ENCODE peak calls at places on chromosomes 11 and 22, in six cellular contexts. One of them, this sample, is unnamed.

GRCh38 chr11:43823851-43824250 is 56.8 kb upstream of the ALKBH3 start:
- DNase-seq in esophagus squamous epithelium: no peak
- DNase-seq in AG09319: no peak
- DNase-seq in kidney epithelial cell: no peak
- DNase-seq in heart left ventricle: no peak
- DNase-seq in heart right ventricle: no peak
- DNase-seq in this sample: no peak

GRCh38 chr22:27930246-27931060 is 11.4 kb upstream of the PITPNB start:
- DNase-seq in esophagus squamous epithelium: no peak
- DNase-seq in AG09319: no peak
- DNase-seq in kidney epithelial cell: no peak
- DNase-seq in heart left ventricle: no peak
- DNase-seq in heart right ventricle: no peak
- DNase-seq in this sample: peak; percentile 12

GRCh38 chr11:117884994-117885393 is 8.5 kb upstream of the FXYD6 start:
- DNase-seq in esophagus squamous epithelium: no peak
- DNase-seq in AG09319: no peak
- DNase-seq in kidney epithelial cell: peak; percentile 53
- DNase-seq in heart left ventricle: no peak
- DNase-seq in heart right ventricle: no peak
- DNase-seq in this sample: peak; percentile 40

GRCh38 chr11:35112056-35112845 is 26.7 kb upstream of the CD44 start:
- DNase-seq in esophagus squamous epithelium: no peak
- DNase-seq in AG09319: no peak
- DNase-seq in kidney epithelial cell: no peak
- DNase-seq in heart left ventricle: no peak
- DNase-seq in heart right ventricle: no peak
- DNase-seq in this sample: no peak

GRCh38 chr11:113618360-113618759 is 87.7 kb downstream of the TMPRSS5 start:
- DNase-seq in esophagus squamous epithelium: no peak
- DNase-seq in AG09319: no peak
- DNase-seq in kidney epithelial cell: no peak
- DNase-seq in heart left ventricle: no peak
- DNase-seq in heart right ventricle: no peak
- DNase-seq in this sample: peak; percentile 41

GRCh38 chr11:9574556-9574805 is 1.0 kb downstream of the WEE1 start:
- DNase-seq in esophagus squamous epithelium: no peak
- DNase-seq in AG09319: no peak
- DNase-seq in kidney epithelial cell: no peak
- DNase-seq in heart left ventricle: peak; percentile 59
- DNase-seq in heart right ventricle: peak; percentile 45
- DNase-seq in this sample: peak; percentile 55

GRCh38 chr11:17734418-17734911 is at the start of gene KCNC1:
- DNase-seq in esophagus squamous epithelium: no peak
- DNase-seq in AG09319: no peak
- DNase-seq in kidney epithelial cell: no peak
- DNase-seq in heart left ventricle: peak; percentile 29
- DNase-seq in heart right ventricle: peak; percentile 33
- DNase-seq in this sample: peak; percentile 55

GRCh38 chr22:35594686-35595085 is 22.4 kb downstream of the MB start:
- DNase-seq in esophagus squamous epithelium: no peak
- DNase-seq in AG09319: no peak
- DNase-seq in kidney epithelial cell: no peak
- DNase-seq in heart left ventricle: no peak
- DNase-seq in heart right ventricle: no peak
- DNase-seq in this sample: no peak

GRCh38 chr22:30803679-30804078 is 109.0 kb downstream of the OSBP2 start:
- DNase-seq in esophagus squamous epithelium: no peak
- DNase-seq in AG09319: no peak
- DNase-seq in kidney epithelial cell: no peak
- DNase-seq in heart left ventricle: no peak
- DNase-seq in heart right ventricle: no peak
- DNase-seq in this sample: no peak

GRCh38 chr11:64510759-64511158 is 80.3 kb upstream of the SLC22A12 start:
- DNase-seq in esophagus squamous epithelium: no peak
- DNase-seq in AG09319: no peak
- DNase-seq in kidney epithelial cell: no peak
- DNase-seq in heart left ventricle: no peak
- DNase-seq in heart right ventricle: no peak
- DNase-seq in this sample: peak; percentile 28
- TF ChIP-seq CTCF in esophagus squamous epithelium: no peak
- TF ChIP-seq CTCF in AG09319: no peak
- TF ChIP-seq CTCF in kidney epithelial cell: no peak
- TF ChIP-seq CTCF in heart left ventricle: no peak
- TF ChIP-seq CTCF in heart right ventricle: no peak
- TF ChIP-seq CTCF in this sample: no peak

GRCh38 chr11:103671143-103671651 is 365.2 kb upstream of the DDI1 start:
- DNase-seq in esophagus squamous epithelium: no peak
- DNase-seq in AG09319: no peak
- DNase-seq in kidney epithelial cell: no peak
- DNase-seq in heart left ventricle: no peak
- DNase-seq in heart right ventricle: no peak
- DNase-seq in this sample: no peak
- TF ChIP-seq CTCF in esophagus squamous epithelium: no peak
- TF ChIP-seq CTCF in AG09319: no peak
- TF ChIP-seq CTCF in kidney epithelial cell: peak; percentile 6
- TF ChIP-seq CTCF in heart left ventricle: peak; percentile 16
- TF ChIP-seq CTCF in heart right ventricle: no peak
- TF ChIP-seq CTCF in this sample: no peak

DNA sequence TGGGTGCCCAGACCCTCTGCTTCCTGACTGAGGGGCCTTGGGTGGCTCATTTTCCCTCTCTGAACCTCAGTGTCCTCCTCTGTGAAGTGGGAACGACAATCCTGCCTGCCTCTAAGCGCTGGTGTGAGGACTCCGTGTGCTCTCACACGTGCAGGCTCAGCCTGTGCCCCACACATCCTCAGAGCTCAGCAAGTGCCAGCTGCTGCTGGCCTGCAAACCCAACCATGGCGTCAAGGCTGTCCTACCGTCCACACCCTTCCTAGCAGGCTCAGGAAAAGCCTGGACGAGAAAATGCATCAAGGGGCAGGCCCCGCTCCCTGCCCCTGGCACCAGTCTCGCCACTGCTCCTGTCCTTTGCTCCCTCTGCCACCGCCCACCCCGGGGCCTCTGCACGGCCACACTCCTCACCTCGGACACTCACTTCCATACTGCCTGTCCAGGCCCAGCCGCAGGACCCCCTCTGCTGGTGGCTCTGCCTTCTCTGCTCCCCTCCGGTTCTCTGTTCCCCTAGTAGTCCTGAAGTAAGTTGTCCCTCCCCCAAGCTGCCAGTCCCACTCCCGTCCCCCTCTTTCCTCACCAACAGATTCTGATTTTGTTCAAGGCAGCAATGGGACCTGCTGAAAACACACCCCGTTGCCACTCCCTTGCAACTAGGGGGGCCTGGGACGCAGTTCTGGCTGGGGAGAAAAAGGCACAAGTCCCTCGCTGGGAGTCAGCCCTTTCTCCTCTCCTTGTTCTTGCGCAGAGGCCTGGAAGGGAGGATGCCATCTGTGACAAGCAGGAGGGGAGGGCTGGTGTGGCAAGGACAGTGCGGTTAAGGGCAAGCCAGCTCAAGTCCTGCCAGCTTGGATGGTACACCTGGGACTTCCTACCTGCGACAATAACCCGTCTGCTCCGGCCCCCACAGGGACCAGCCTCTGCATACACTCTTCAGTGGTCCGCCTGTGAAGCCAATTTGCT is 62.2 kb downstream of the ARFGAP3 start:
- DNase-seq in esophagus squamous epithelium: no peak
- DNase-seq in AG09319: no peak
- DNase-seq in kidney epithelial cell: no peak
- DNase-seq in heart left ventricle: no peak
- DNase-seq in heart right ventricle: no peak
- DNase-seq in this sample: peak; percentile 26
- TF ChIP-seq CTCF in esophagus squamous epithelium: no peak
- TF ChIP-seq CTCF in AG09319: no peak
- TF ChIP-seq CTCF in kidney epithelial cell: peak; percentile 8
- TF ChIP-seq CTCF in heart left ventricle: no peak
- TF ChIP-seq CTCF in heart right ventricle: peak; percentile 30
- TF ChIP-seq CTCF in this sample: peak; percentile 7

GRCh38 chr11:73295259-73295995 is 12.6 kb upstream of the ARHGEF17 start:
- DNase-seq in esophagus squamous epithelium: no peak
- DNase-seq in AG09319: no peak
- DNase-seq in kidney epithelial cell: no peak
- DNase-seq in heart left ventricle: peak; percentile 60
- DNase-seq in heart right ventricle: peak; percentile 67
- DNase-seq in this sample: peak; percentile 78
- TF ChIP-seq CTCF in esophagus squamous epithelium: peak; percentile 79
- TF ChIP-seq CTCF in AG09319: no peak
- TF ChIP-seq CTCF in kidney epithelial cell: peak; percentile 98
- TF ChIP-seq CTCF in heart left ventricle: peak; percentile 87
- TF ChIP-seq CTCF in heart right ventricle: peak; percentile 87
- TF ChIP-seq CTCF in this sample: peak; percentile 99

GRCh38 chr11:69588270-69588669 is 52.7 kb upstream of the CCND1 start:
- DNase-seq in esophagus squamous epithelium: no peak
- DNase-seq in AG09319: no peak
- DNase-seq in kidney epithelial cell: no peak
- DNase-seq in heart left ventricle: no peak
- DNase-seq in heart right ventricle: no peak
- DNase-seq in this sample: peak; percentile 51
- TF ChIP-seq CTCF in esophagus squamous epithelium: no peak
- TF ChIP-seq CTCF in AG09319: peak; percentile 9
- TF ChIP-seq CTCF in kidney epithelial cell: peak; percentile 26
- TF ChIP-seq CTCF in heart left ventricle: no peak
- TF ChIP-seq CTCF in heart right ventricle: no peak
- TF ChIP-seq CTCF in this sample: peak; percentile 36

GRCh38 chr11:62497132-62497915 is 49.3 kb downstream of the AHNAK start:
- DNase-seq in esophagus squamous epithelium: no peak
- DNase-seq in AG09319: no peak
- DNase-seq in kidney epithelial cell: no peak
- DNase-seq in heart left ventricle: no peak
- DNase-seq in heart right ventricle: no peak
- DNase-seq in this sample: peak; percentile 74
- TF ChIP-seq CTCF in esophagus squamous epithelium: peak; percentile 43
- TF ChIP-seq CTCF in AG09319: peak; percentile 32
- TF ChIP-seq CTCF in kidney epithelial cell: peak; percentile 47
- TF ChIP-seq CTCF in heart left ventricle: peak; percentile 37
- TF ChIP-seq CTCF in heart right ventricle: peak; percentile 51
- TF ChIP-seq CTCF in this sample: peak; percentile 29

GRCh38 chr11:104163100-104164027 is 583 bp downstream of the PDGFD start:
- DNase-seq in esophagus squamous epithelium: no peak
- DNase-seq in AG09319: no peak
- DNase-seq in kidney epithelial cell: no peak
- DNase-seq in heart left ventricle: peak; percentile 54
- DNase-seq in heart right ventricle: peak; percentile 30
- DNase-seq in this sample: peak; percentile 59
- TF ChIP-seq CTCF in esophagus squamous epithelium: no peak
- TF ChIP-seq CTCF in AG09319: peak; percentile 31
- TF ChIP-seq CTCF in kidney epithelial cell: peak; percentile 20
- TF ChIP-seq CTCF in heart left ventricle: no peak
- TF ChIP-seq CTCF in heart right ventricle: peak; percentile 26
- TF ChIP-seq CTCF in this sample: peak; percentile 25

DNA sequence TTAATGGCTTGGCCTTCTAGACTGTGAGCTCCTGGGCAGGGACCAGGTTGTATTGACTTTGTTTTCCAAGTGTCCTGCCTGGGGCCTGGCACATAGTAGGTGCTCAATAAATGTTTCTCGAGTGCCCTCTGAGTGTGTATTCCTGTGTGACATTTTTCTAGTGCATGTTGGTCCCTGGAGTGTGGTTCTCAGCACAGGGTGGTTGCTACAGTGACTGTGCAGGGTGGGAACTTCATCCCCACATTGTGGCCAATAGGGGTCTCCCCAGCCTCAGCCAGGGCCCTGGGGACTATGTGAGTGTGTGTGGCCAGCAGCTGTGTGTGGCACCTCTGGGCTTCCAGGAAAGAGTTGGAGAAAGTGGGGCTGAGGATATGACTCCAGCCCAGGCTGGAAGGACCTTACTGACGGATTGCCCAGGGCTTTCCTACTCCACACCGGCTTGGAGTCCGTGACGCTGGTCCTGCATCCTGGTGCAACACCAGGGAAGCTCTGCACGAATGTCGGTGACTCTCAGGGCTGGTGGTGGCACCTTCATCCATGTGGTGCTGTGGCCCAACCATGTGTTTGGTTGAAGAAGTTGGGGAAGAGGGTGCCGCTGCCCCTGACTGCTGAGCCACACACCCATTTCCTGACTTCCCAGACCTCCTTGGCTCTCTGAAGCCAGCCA is 9.0 kb upstream of the MARK2 start:
- DNase-seq in esophagus squamous epithelium: no peak
- DNase-seq in AG09319: no peak
- DNase-seq in kidney epithelial cell: no peak
- DNase-seq in heart left ventricle: no peak
- DNase-seq in heart right ventricle: no peak
- DNase-seq in this sample: peak; percentile 52
- TF ChIP-seq CTCF in esophagus squamous epithelium: no peak
- TF ChIP-seq CTCF in AG09319: peak; percentile 28
- TF ChIP-seq CTCF in kidney epithelial cell: peak; percentile 42
- TF ChIP-seq CTCF in heart left ventricle: peak; percentile 12
- TF ChIP-seq CTCF in heart right ventricle: peak; percentile 22
- TF ChIP-seq CTCF in this sample: peak; percentile 34

DNA sequence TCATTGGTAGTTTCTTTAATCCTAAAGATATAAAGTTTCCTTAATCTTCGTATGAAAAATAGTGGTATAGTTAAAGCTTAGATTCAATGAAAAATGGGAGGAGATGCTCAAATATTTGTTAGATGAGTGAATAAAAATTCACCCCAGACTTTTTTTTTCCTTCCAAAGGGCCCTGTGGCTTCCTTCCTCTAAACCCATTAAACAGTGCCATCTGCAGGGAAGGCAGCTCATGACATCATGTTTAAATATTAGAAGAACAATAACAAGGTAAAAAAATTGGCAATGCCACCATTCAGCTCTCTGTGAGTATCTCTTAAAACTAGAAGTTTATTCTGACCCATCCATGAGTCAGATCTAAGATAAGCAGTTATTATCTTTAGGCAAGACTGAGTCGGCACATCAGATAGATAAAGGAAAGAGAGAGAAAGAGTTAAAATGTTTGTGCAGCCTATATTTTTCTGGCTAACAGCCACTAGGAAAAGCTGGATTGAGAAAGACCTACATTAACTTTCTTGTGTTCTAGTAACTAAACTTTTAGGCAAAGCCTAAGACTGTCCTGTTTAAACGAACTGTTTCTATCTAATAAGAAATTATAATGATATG is 19.1 kb upstream of the OOSP1 start:
- DNase-seq in esophagus squamous epithelium: no peak
- DNase-seq in AG09319: no peak
- DNase-seq in kidney epithelial cell: no peak
- DNase-seq in heart left ventricle: no peak
- DNase-seq in heart right ventricle: no peak
- DNase-seq in this sample: peak; percentile 56
- TF ChIP-seq CTCF in esophagus squamous epithelium: no peak
- TF ChIP-seq CTCF in AG09319: peak; percentile 1
- TF ChIP-seq CTCF in kidney epithelial cell: peak; percentile 50
- TF ChIP-seq CTCF in heart left ventricle: peak; percentile 38
- TF ChIP-seq CTCF in heart right ventricle: peak; percentile 32
- TF ChIP-seq CTCF in this sample: peak; percentile 46

GRCh38 chr11:839875-840617 is 2.3 kb downstream of the POLR2L start:
- DNase-seq in esophagus squamous epithelium: no peak
- DNase-seq in AG09319: no peak
- DNase-seq in kidney epithelial cell: no peak
- DNase-seq in heart left ventricle: peak; percentile 31
- DNase-seq in heart right ventricle: no peak
- DNase-seq in this sample: no peak
- TF ChIP-seq CTCF in esophagus squamous epithelium: no peak
- TF ChIP-seq CTCF in AG09319: peak; percentile 21
- TF ChIP-seq CTCF in kidney epithelial cell: peak; percentile 42
- TF ChIP-seq CTCF in heart left ventricle: no peak
- TF ChIP-seq CTCF in heart right ventricle: no peak
- TF ChIP-seq CTCF in this sample: peak; percentile 45

This sample was measured in cardiac muscle cell.